ENCODE peak calls at places on chromosome 1, in four cellular contexts. A is stomach; L is hippocampal formation; P is stimulated activated CD8-positive, alpha-beta memory T cell treated with anti-CD3 and anti-CD28 coated beads, Interleukin-4, amount 100 ng/mL, for 1 hour. Q is an unnamed sample.

GRCh38 chr1:24966724-24967346 is 36.8 kb upstream of the RUNX3 start:
- DNase-seq in A (no peak), P (no peak), L (no peak), Q (no peak)

GRCh38 chr1:228372183-228373003 is 34.2 kb downstream of the TRIM11 start:
- DNase-seq in L (no peak), A (no peak), P (no peak), Q (peak; percentile 15)

GRCh38 chr1:64173300-64173940 is 30.0 kb upstream of the UBE2U start:
- DNase-seq in P (no peak), A (no peak), L (no peak), Q (no peak)

GRCh38 chr1:201791775-201792166 is 37.2 kb upstream of the IPO9 start:
- DNase-seq in P (no peak), A (no peak), L (no peak), Q (no peak)

GRCh38 chr1:237684236-237684635 is 206.5 kb downstream of the ZP4 start:
- DNase-seq in L (no peak), A (no peak), P (no peak), Q (no peak)

GRCh38 chr1:156458181-156458503 is 42.4 kb downstream of the MEF2D start:
- DNase-seq in L (no peak), A (no peak), P (no peak), Q (no peak)

GRCh38 chr1:91278754-91279153 is 125.9 kb downstream of the HFM1 start:
- DNase-seq in L (no peak), P (no peak), A (no peak), Q (no peak)

GRCh38 chr1:201565771-201566528 is 27.0 kb downstream of the NAV1 start:
- DNase-seq in A (no peak), L (peak; percentile 58), P (no peak), Q (no peak)

GRCh38 chr1:112581530-112582192 is 37.3 kb downstream of the ST7L start:
- DNase-seq in A (no peak), P (no peak), L (no peak), Q (no peak)

GRCh38 chr1:237042892-237043576 is 1.1 kb downstream of the RYR2 start:
- DNase-seq in L (no peak), P (no peak), A (no peak), Q (no peak)

GRCh38 chr1:87472716-87473115 is 144.0 kb downstream of the LMO4 start:
- DNase-seq in L (no peak), P (no peak), A (no peak), Q (no peak)

GRCh38 chr1:88985033-88985432 is 7.4 kb downstream of the KYAT3 start:
- DNase-seq in P (no peak), A (peak; percentile 57), L (peak; percentile 72), Q (no peak)

GRCh38 chr1:209404577-209404976 is 178.9 kb upstream of the CAMK1G start:
- DNase-seq in P (no peak), A (no peak), L (no peak), Q (no peak)

GRCh38 chr1:12615916-12616708 is 1.9 kb downstream of the DHRS3 start:
- DNase-seq in A (peak; percentile 85), P (no peak), L (no peak), Q (no peak)

GRCh38 chr1:84078108-84078823 is 65.8 kb upstream of the PRKACB start:
- DNase-seq in A (no peak), P (no peak), L (no peak), Q (no peak)

GRCh38 chr1:78061825-78062523 is 16.2 kb downstream of the GIPC2 start:
- DNase-seq in A (no peak), P (no peak), L (no peak), Q (no peak)

GRCh38 chr1:1204998-1205768 is 1.2 kb downstream of the TNFRSF18 start:
- DNase-seq in A (no peak), P (no peak), L (no peak), Q (no peak)

GRCh38 chr1:183272390-183272801 is 86.3 kb downstream of the LAMC2 start:
- DNase-seq in A (no peak), L (no peak), P (no peak), Q (no peak)

GRCh38 chr1:32448773-32449456 is 16.0 kb upstream of the ZBTB8B start:
- DNase-seq in L (no peak), A (no peak), P (no peak), Q (no peak)

GRCh38 chr1:46193984-46194570 is 4.2 kb downstream of the POMGNT1 start:
- DNase-seq in A (no peak), L (no peak), P (no peak), Q (no peak)

GRCh38 chr1:6275826-6276764 is 15.2 kb upstream of the GPR153 start:
- DNase-seq in A (no peak), P (no peak), L (no peak), Q (no peak)

GRCh38 chr1:111930356-111930755 is 59.1 kb downstream of the KCND3 start:
- DNase-seq in L (no peak), P (no peak), A (no peak), Q (no peak)